ENCODE peak calls at places on chromosomes 4 and X, in four cellular contexts. One of them, this sample, is unnamed. For H3K4me1 and H3K27me3, the result is how much of the 10 kb centered on the place peaks cover.

GRCh38 chr4:87707279-87707918 is 57.3 kb downstream of the DMP1 start:
- DNase-seq in body of pancreas: no peak
- DNase-seq in DND-41: no peak
- DNase-seq in effector memory CD4-positive, alpha-beta T cell: no peak
- DNase-seq in this sample: no peak

GRCh38 chrX:154466036-154466435 is 8.0 kb downstream of the PLXNA3 start:
- DNase-seq in body of pancreas: no peak
- DNase-seq in DND-41: no peak
- DNase-seq in effector memory CD4-positive, alpha-beta T cell: no peak
- DNase-seq in this sample: no peak

GRCh38 chr4:140609548-140610425 is 41.0 kb upstream of the UCP1 start:
- DNase-seq in body of pancreas: no peak
- DNase-seq in DND-41: no peak
- DNase-seq in effector memory CD4-positive, alpha-beta T cell: no peak
- DNase-seq in this sample: no peak

GRCh38 chr4:3269105-3269927 is 20.4 kb downstream of the MSANTD1 start:
- DNase-seq in body of pancreas: no peak
- DNase-seq in DND-41: no peak
- DNase-seq in effector memory CD4-positive, alpha-beta T cell: no peak
- DNase-seq in this sample: no peak

GRCh38 chr4:28774344-28774743 is 1913.7 kb downstream of the STIM2 start:
- DNase-seq in body of pancreas: no peak
- DNase-seq in DND-41: no peak
- DNase-seq in effector memory CD4-positive, alpha-beta T cell: no peak
- DNase-seq in this sample: no peak

GRCh38 chr4:170736710-170737109 is 647.0 kb upstream of the AADAT start:
- DNase-seq in body of pancreas: no peak
- DNase-seq in DND-41: no peak
- DNase-seq in effector memory CD4-positive, alpha-beta T cell: no peak
- DNase-seq in this sample: no peak

GRCh38 chr4:4334798-4335520 is 44.9 kb downstream of the ZBTB49 start:
- DNase-seq in body of pancreas: peak
- DNase-seq in DND-41: peak
- DNase-seq in effector memory CD4-positive, alpha-beta T cell: peak
- DNase-seq in this sample: peak

GRCh38 chrX:154002215-154002719 is 17.4 kb downstream of the IRAK1 start:
- DNase-seq in body of pancreas: peak
- DNase-seq in DND-41: peak
- DNase-seq in effector memory CD4-positive, alpha-beta T cell: peak
- DNase-seq in this sample: peak

GRCh38 chr4:108411836-108412235 is 208.5 kb upstream of the RPL34 start:
- DNase-seq in body of pancreas: no peak
- DNase-seq in DND-41: no peak
- DNase-seq in effector memory CD4-positive, alpha-beta T cell: no peak
- DNase-seq in this sample: no peak

GRCh38 chr4:74449571-74450297 is 4.8 kb downstream of the AREG start:
- DNase-seq in body of pancreas: no peak
- DNase-seq in DND-41: no peak
- DNase-seq in effector memory CD4-positive, alpha-beta T cell: no peak
- DNase-seq in this sample: no peak

GRCh38 chrX:107673933-107674479 is 45.7 kb downstream of the PRPS1 start:
- DNase-seq in body of pancreas: peak
- DNase-seq in DND-41: peak
- DNase-seq in effector memory CD4-positive, alpha-beta T cell: peak
- DNase-seq in this sample: peak

GRCh38 chr4:109207060-109207459 is 95.4 kb downstream of the COL25A1 start:
- DNase-seq in body of pancreas: no peak
- DNase-seq in DND-41: no peak
- DNase-seq in effector memory CD4-positive, alpha-beta T cell: no peak
- DNase-seq in this sample: no peak

GRCh38 chrX:153726286-153727107 is 1.8 kb downstream of the ABCD1 start:
- DNase-seq in body of pancreas: peak
- DNase-seq in DND-41: peak
- DNase-seq in effector memory CD4-positive, alpha-beta T cell: peak
- DNase-seq in this sample: peak

GRCh38 chr4:148196168-148196567 is 246.0 kb downstream of the NR3C2 start:
- DNase-seq in body of pancreas: no peak
- DNase-seq in DND-41: no peak
- DNase-seq in effector memory CD4-positive, alpha-beta T cell: no peak
- DNase-seq in this sample: no peak

GRCh38 chr4:6602289-6602688 is 27.3 kb downstream of the MAN2B2 start:
- DNase-seq in body of pancreas: no peak
- DNase-seq in DND-41: no peak
- DNase-seq in effector memory CD4-positive, alpha-beta T cell: no peak
- DNase-seq in this sample: no peak

GRCh38 chr4:39814403-39815185 is 116.7 kb downstream of the UBE2K start:
- DNase-seq in body of pancreas: no peak
- DNase-seq in DND-41: no peak
- DNase-seq in effector memory CD4-positive, alpha-beta T cell: peak
- DNase-seq in this sample: peak

GRCh38 chrX:138711399-138712347 is at the start of gene FGF13:
- DNase-seq in body of pancreas: peak
- DNase-seq in DND-41: no peak
- DNase-seq in effector memory CD4-positive, alpha-beta T cell: no peak
- DNase-seq in this sample: no peak

DNA sequence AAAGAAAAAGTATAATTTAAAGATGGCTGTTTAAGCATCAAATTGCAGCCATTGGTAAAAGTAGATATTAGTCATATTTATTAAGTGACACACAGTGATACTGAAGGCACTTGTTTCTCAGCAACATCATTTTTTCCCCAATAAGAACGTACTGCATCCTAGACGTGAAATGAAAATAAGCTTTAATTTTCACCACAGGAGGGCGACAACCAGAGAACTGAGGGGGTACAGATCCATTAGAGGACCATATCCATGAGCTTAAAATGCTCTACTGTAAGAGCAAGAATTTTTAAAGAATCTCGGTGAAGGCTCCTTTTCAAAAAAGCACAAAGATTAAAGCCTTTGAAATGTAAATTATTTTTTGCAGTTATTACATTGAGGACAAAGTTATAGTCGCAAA is 33.4 kb downstream of the FRG1 start:
- DNase-seq in body of pancreas: no peak
- DNase-seq in DND-41: no peak
- DNase-seq in effector memory CD4-positive, alpha-beta T cell: no peak
- DNase-seq in this sample: no peak
- H3K4me1 ChIP-seq in body of pancreas: under half
- H3K4me1 ChIP-seq in DND-41: under half
- H3K4me1 ChIP-seq in effector memory CD4-positive, alpha-beta T cell: under half
- H3K4me1 ChIP-seq in this sample: under half

GRCh38 chrX:56766554-56767412 is 37.7 kb downstream of the NBDY start:
- DNase-seq in body of pancreas: no peak
- DNase-seq in DND-41: no peak
- DNase-seq in effector memory CD4-positive, alpha-beta T cell: no peak
- DNase-seq in this sample: peak
- H3K4me3 ChIP-seq in body of pancreas: no peak
- H3K4me3 ChIP-seq in DND-41: no peak
- H3K4me3 ChIP-seq in effector memory CD4-positive, alpha-beta T cell: peak
- H3K4me3 ChIP-seq in this sample: no peak

GRCh38 chr4:574346-575161 is 1.5 kb downstream of the TMEM271 start:
- DNase-seq in body of pancreas: no peak
- DNase-seq in DND-41: no peak
- DNase-seq in effector memory CD4-positive, alpha-beta T cell: no peak
- DNase-seq in this sample: no peak
- H3K27me3 ChIP-seq in body of pancreas: under half
- H3K27me3 ChIP-seq in DND-41: under half
- H3K27me3 ChIP-seq in effector memory CD4-positive, alpha-beta T cell: under half
- H3K27me3 ChIP-seq in this sample: under half

GRCh38 chr4:152463562-152463961 is 72.3 kb downstream of the FBXW7 start:
- DNase-seq in body of pancreas: no peak
- DNase-seq in DND-41: no peak
- DNase-seq in effector memory CD4-positive, alpha-beta T cell: no peak
- DNase-seq in this sample: no peak

GRCh38 chr4:152462715-152463114 is 73.2 kb downstream of the FBXW7 start:
- DNase-seq in body of pancreas: no peak
- DNase-seq in DND-41: no peak
- DNase-seq in effector memory CD4-positive, alpha-beta T cell: no peak
- DNase-seq in this sample: no peak

GRCh38 chr4:152462047-152462446 is 73.8 kb downstream of the FBXW7 start:
- DNase-seq in body of pancreas: no peak
- DNase-seq in DND-41: peak
- DNase-seq in effector memory CD4-positive, alpha-beta T cell: no peak
- DNase-seq in this sample: no peak

GRCh38 chr4:152460488-152460887 is 75.4 kb downstream of the FBXW7 start:
- DNase-seq in body of pancreas: no peak
- DNase-seq in DND-41: no peak
- DNase-seq in effector memory CD4-positive, alpha-beta T cell: no peak
- DNase-seq in this sample: no peak

GRCh38 chr4:152464030-152464823 is 71.7 kb downstream of the FBXW7 start:
- DNase-seq in body of pancreas: no peak
- DNase-seq in DND-41: peak
- DNase-seq in effector memory CD4-positive, alpha-beta T cell: no peak
- DNase-seq in this sample: no peak
- H3K4me1 ChIP-seq in body of pancreas: under half
- H3K4me1 ChIP-seq in DND-41: half or more
- H3K4me1 ChIP-seq in effector memory CD4-positive, alpha-beta T cell: under half
- H3K4me1 ChIP-seq in this sample: under half

DNA sequence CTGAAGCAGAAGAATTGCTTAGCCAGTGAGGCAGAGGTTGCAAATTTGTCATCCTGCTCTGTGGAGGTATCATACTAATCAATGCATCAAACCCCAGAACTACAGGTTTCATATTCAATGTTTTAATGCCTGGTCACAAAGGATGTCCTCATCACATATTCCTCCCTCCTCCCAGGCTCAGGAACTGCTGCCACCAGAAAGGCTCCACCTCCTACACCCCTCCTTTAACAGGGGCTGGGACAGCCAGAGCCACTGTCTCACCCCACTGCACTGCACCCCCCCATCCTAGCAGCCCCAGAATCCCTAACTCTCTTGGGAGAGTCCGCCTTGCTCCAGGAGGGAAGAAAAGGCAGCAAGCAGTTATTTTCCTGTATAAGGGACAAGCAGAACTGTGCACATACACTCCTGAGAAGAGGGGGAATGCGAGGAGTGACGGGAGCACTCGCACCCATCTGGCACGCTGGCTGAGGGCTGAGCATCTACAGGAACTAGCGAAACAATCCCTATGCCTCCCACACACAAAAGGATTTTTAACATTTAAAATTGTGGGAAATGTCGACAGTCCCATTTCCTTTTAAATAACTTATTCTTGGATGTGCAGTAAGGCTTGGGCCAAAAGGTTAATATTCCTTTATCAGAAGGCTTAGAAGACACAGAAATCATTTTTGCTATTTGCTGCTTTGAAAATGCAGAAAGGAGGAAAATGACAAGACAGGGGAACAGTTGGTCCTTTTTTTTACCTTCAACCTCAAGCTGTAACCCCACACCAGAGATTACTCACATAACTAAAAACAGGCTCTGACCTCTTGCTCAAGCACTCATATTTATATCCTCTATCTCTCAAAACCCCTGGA is 27.8 kb downstream of the CD99L2 start:
- DNase-seq in body of pancreas: no peak
- DNase-seq in DND-41: no peak
- DNase-seq in effector memory CD4-positive, alpha-beta T cell: no peak
- DNase-seq in this sample: no peak
- H3K4me3 ChIP-seq in body of pancreas: no peak
- H3K4me3 ChIP-seq in DND-41: no peak
- H3K4me3 ChIP-seq in effector memory CD4-positive, alpha-beta T cell: no peak
- H3K4me3 ChIP-seq in this sample: no peak

GRCh38 chr4:25113915-25114904 is 46.0 kb downstream of the SEPSECS start:
- DNase-seq in body of pancreas: no peak
- DNase-seq in DND-41: no peak
- DNase-seq in effector memory CD4-positive, alpha-beta T cell: no peak
- DNase-seq in this sample: no peak
- H3K27me3 ChIP-seq in body of pancreas: under half
- H3K27me3 ChIP-seq in DND-41: under half
- H3K27me3 ChIP-seq in effector memory CD4-positive, alpha-beta T cell: under half
- H3K27me3 ChIP-seq in this sample: under half

GRCh38 chr4:8271821-8272220 is 2.3 kb downstream of the HTRA3 start:
- DNase-seq in body of pancreas: no peak
- DNase-seq in DND-41: no peak
- DNase-seq in effector memory CD4-positive, alpha-beta T cell: no peak
- DNase-seq in this sample: no peak
- H3K4me1 ChIP-seq in body of pancreas: under half
- H3K4me1 ChIP-seq in DND-41: under half
- H3K4me1 ChIP-seq in effector memory CD4-positive, alpha-beta T cell: under half
- H3K4me1 ChIP-seq in this sample: under half

GRCh38 chr4:183610033-183610432 is 49.0 kb downstream of the RWDD4 start:
- DNase-seq in body of pancreas: no peak
- DNase-seq in DND-41: no peak
- DNase-seq in effector memory CD4-positive, alpha-beta T cell: no peak
- DNase-seq in this sample: no peak

GRCh38 chr4:183609151-183609550 is 49.8 kb downstream of the RWDD4 start:
- DNase-seq in body of pancreas: no peak
- DNase-seq in DND-41: no peak
- DNase-seq in effector memory CD4-positive, alpha-beta T cell: no peak
- DNase-seq in this sample: no peak

GRCh38 chr4:183611210-183611830 is 47.7 kb downstream of the RWDD4 start:
- DNase-seq in body of pancreas: no peak
- DNase-seq in DND-41: no peak
- DNase-seq in effector memory CD4-positive, alpha-beta T cell: no peak
- DNase-seq in this sample: no peak

GRCh38 chr4:183610613-183611012 is 48.4 kb downstream of the RWDD4 start:
- DNase-seq in body of pancreas: no peak
- DNase-seq in DND-41: no peak
- DNase-seq in effector memory CD4-positive, alpha-beta T cell: no peak
- DNase-seq in this sample: no peak

DNA sequence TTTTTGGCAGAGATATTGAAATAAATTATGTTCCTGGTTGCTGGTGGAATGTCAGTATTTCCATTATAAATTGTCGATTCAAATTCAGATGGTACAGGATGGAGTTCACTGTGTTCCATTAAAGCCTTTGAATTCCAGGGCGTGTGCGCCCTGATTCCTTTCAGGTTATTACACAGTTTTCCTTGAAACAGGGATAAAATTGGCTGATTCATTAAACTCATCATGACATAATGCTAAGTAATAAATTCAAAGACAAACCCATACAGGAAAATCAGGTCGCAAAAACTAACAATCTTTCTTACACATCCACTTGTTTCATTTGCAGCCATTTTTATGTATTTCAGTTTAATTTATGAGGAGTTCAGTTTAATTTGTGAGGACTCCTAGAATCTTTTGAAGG is 51.1 kb downstream of the RWDD4 start:
- DNase-seq in body of pancreas: no peak
- DNase-seq in DND-41: no peak
- DNase-seq in effector memory CD4-positive, alpha-beta T cell: no peak
- DNase-seq in this sample: no peak
- H3K4me3 ChIP-seq in body of pancreas: no peak
- H3K4me3 ChIP-seq in DND-41: no peak
- H3K4me3 ChIP-seq in effector memory CD4-positive, alpha-beta T cell: no peak
- H3K4me3 ChIP-seq in this sample: no peak

DNA sequence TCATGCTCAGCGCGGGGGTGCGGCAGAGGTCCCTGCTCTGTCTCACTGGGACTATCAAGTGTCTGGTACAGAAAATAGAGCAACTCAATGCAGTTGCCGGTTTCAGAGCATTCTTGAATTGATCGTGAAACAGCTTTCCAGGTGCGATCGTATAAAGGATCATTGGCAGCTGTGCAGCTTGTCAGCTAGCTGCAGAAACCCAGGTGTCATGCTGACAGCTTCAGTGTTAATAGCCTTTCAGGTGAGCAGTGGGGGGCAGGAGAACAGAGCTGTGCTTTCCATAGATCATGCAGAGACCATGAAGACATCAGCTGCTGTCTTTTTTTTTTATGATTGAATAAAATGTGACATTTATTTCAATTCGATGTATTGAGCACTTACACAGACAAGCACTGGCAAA is 583.9 kb downstream of the NLGN4X start:
- DNase-seq in body of pancreas: no peak
- DNase-seq in DND-41: no peak
- DNase-seq in effector memory CD4-positive, alpha-beta T cell: no peak
- DNase-seq in this sample: no peak
- H3K27me3 ChIP-seq in body of pancreas: under half
- H3K27me3 ChIP-seq in DND-41: under half
- H3K27me3 ChIP-seq in effector memory CD4-positive, alpha-beta T cell: under half
- H3K27me3 ChIP-seq in this sample: under half

GRCh38 chr4:16029886-16030285 is 53.9 kb downstream of the PROM1 start:
- DNase-seq in body of pancreas: no peak
- DNase-seq in DND-41: no peak
- DNase-seq in effector memory CD4-positive, alpha-beta T cell: no peak
- DNase-seq in this sample: no peak
- H3K4me1 ChIP-seq in body of pancreas: under half
- H3K4me1 ChIP-seq in DND-41: under half
- H3K4me1 ChIP-seq in effector memory CD4-positive, alpha-beta T cell: under half
- H3K4me1 ChIP-seq in this sample: under half

This sample was measured in CD4-positive, CD25-positive, alpha-beta regulatory T cell.